ENCODE peak calls at places on chromosome 17, in ten cellular contexts. One of them, this sample, is unnamed.
A peak's percentile ranks its signal among the peaks of the same experiment; 100 is the strongest.

GRCh38 chr17:969767-970387 is 9.7 kb downstream of the NXN start:
- DNase-seq in vagina: no peak
- DNase-seq in testis: no peak
- DNase-seq in Peyer's patch: no peak
- DNase-seq in suprapubic skin: no peak
- DNase-seq in HCT116: peak; percentile 66
- DNase-seq in uterus: peak; percentile 43
- DNase-seq in sigmoid colon: peak; percentile 89
- DNase-seq in endothelial cell of umbilical vein: no peak
- DNase-seq in heart left ventricle: no peak
- DNase-seq in this sample: no peak

GRCh38 chr17:74008196-74008595 is 195.3 kb upstream of the RPL38 start:
- DNase-seq in vagina: no peak
- DNase-seq in testis: no peak
- DNase-seq in Peyer's patch: no peak
- DNase-seq in suprapubic skin: no peak
- DNase-seq in HCT116: peak; percentile 16
- DNase-seq in uterus: no peak
- DNase-seq in sigmoid colon: no peak
- DNase-seq in endothelial cell of umbilical vein: no peak
- DNase-seq in heart left ventricle: no peak
- DNase-seq in this sample: no peak

GRCh38 chr17:5832886-5833285 is 237.3 kb upstream of the WSCD1 start:
- DNase-seq in vagina: no peak
- DNase-seq in testis: no peak
- DNase-seq in Peyer's patch: no peak
- DNase-seq in suprapubic skin: no peak
- DNase-seq in HCT116: peak; percentile 58
- DNase-seq in uterus: no peak
- DNase-seq in sigmoid colon: no peak
- DNase-seq in endothelial cell of umbilical vein: peak; percentile 87
- DNase-seq in heart left ventricle: no peak
- DNase-seq in this sample: no peak

GRCh38 chr17:79991924-79992656 is 43.6 kb downstream of the TBC1D16 start:
- DNase-seq in vagina: no peak
- DNase-seq in testis: no peak
- DNase-seq in Peyer's patch: peak; percentile 55
- DNase-seq in suprapubic skin: no peak
- DNase-seq in HCT116: no peak
- DNase-seq in uterus: no peak
- DNase-seq in sigmoid colon: no peak
- DNase-seq in endothelial cell of umbilical vein: no peak
- DNase-seq in heart left ventricle: peak; percentile 58
- DNase-seq in this sample: no peak

GRCh38 chr17:18093616-18094408 is 6.1 kb downstream of the DRG2 start:
- DNase-seq in vagina: no peak
- DNase-seq in testis: peak; percentile 57
- DNase-seq in Peyer's patch: no peak
- DNase-seq in suprapubic skin: no peak
- DNase-seq in HCT116: peak; percentile 27
- DNase-seq in uterus: no peak
- DNase-seq in sigmoid colon: no peak
- DNase-seq in endothelial cell of umbilical vein: peak; percentile 50
- DNase-seq in heart left ventricle: peak; percentile 75
- DNase-seq in this sample: peak; percentile 77

GRCh38 chr17:4811471-4811870 is 4.5 kb downstream of the PLD2 start:
- DNase-seq in vagina: no peak
- DNase-seq in testis: no peak
- DNase-seq in Peyer's patch: no peak
- DNase-seq in suprapubic skin: no peak
- DNase-seq in HCT116: no peak
- DNase-seq in uterus: no peak
- DNase-seq in sigmoid colon: no peak
- DNase-seq in endothelial cell of umbilical vein: no peak
- DNase-seq in heart left ventricle: no peak
- DNase-seq in this sample: no peak

GRCh38 chr17:77092025-77092424 is 48.7 kb upstream of the SEC14L1 start:
- DNase-seq in vagina: no peak
- DNase-seq in testis: no peak
- DNase-seq in Peyer's patch: no peak
- DNase-seq in suprapubic skin: no peak
- DNase-seq in HCT116: no peak
- DNase-seq in uterus: no peak
- DNase-seq in sigmoid colon: no peak
- DNase-seq in endothelial cell of umbilical vein: no peak
- DNase-seq in heart left ventricle: no peak
- DNase-seq in this sample: no peak

GRCh38 chr17:57662021-57662420 is 83.1 kb downstream of the CCDC182 start:
- DNase-seq in vagina: no peak
- DNase-seq in testis: no peak
- DNase-seq in Peyer's patch: no peak
- DNase-seq in suprapubic skin: no peak
- DNase-seq in HCT116: no peak
- DNase-seq in uterus: no peak
- DNase-seq in sigmoid colon: peak; percentile 11
- DNase-seq in endothelial cell of umbilical vein: no peak
- DNase-seq in heart left ventricle: no peak
- DNase-seq in this sample: no peak

GRCh38 chr17:10699861-10700260 is 2.5 kb downstream of the ADPRM start:
- DNase-seq in vagina: no peak
- DNase-seq in testis: no peak
- DNase-seq in Peyer's patch: no peak
- DNase-seq in suprapubic skin: no peak
- DNase-seq in HCT116: no peak
- DNase-seq in uterus: no peak
- DNase-seq in sigmoid colon: no peak
- DNase-seq in endothelial cell of umbilical vein: no peak
- DNase-seq in heart left ventricle: no peak
- DNase-seq in this sample: no peak

GRCh38 chr17:10698116-10698818 is 873 bp downstream of the ADPRM start:
- DNase-seq in vagina: no peak
- DNase-seq in testis: peak; percentile 42
- DNase-seq in Peyer's patch: no peak
- DNase-seq in suprapubic skin: no peak
- DNase-seq in HCT116: no peak
- DNase-seq in uterus: no peak
- DNase-seq in sigmoid colon: no peak
- DNase-seq in endothelial cell of umbilical vein: no peak
- DNase-seq in heart left ventricle: no peak
- DNase-seq in this sample: peak; percentile 54

GRCh38 chr17:10697092-10698081 is at the start of the genes ADPRM and SCO1:
- DNase-seq in vagina: peak; percentile 93
- DNase-seq in testis: peak; percentile 97
- DNase-seq in Peyer's patch: peak; percentile 94
- DNase-seq in suprapubic skin: peak; percentile 95
- DNase-seq in HCT116: peak; percentile 80
- DNase-seq in uterus: peak; percentile 93
- DNase-seq in sigmoid colon: peak; percentile 96
- DNase-seq in endothelial cell of umbilical vein: peak; percentile 93
- DNase-seq in heart left ventricle: peak; percentile 96
- DNase-seq in this sample: peak; percentile 93

GRCh38 chr17:10705727-10706126 is 8.3 kb downstream of the ADPRM start:
- DNase-seq in vagina: no peak
- DNase-seq in testis: no peak
- DNase-seq in Peyer's patch: no peak
- DNase-seq in suprapubic skin: no peak
- DNase-seq in HCT116: no peak
- DNase-seq in uterus: no peak
- DNase-seq in sigmoid colon: no peak
- DNase-seq in endothelial cell of umbilical vein: no peak
- DNase-seq in heart left ventricle: no peak
- DNase-seq in this sample: no peak

DNA sequence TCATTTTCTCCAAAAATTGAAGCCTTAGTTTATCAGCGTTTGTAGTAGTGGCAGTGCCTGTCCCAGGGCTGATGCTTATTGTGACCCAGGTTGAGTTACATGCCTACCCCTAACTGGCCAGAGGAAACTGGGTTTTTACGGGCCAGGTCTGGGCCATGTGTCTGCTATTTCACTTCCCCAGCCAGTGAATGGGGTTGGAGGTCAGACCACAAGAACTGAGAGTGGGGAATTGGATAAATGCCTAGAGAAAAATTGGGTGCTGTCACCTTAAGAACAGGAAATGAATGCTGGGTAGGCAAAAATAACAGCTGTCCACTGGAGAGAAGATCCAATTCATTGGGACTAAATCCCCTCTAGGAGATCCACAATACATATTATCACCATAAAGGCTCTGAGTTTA is 5.2 kb downstream of the ADPRM start:
- DNase-seq in vagina: no peak
- DNase-seq in testis: no peak
- DNase-seq in Peyer's patch: no peak
- DNase-seq in suprapubic skin: no peak
- DNase-seq in HCT116: no peak
- DNase-seq in uterus: no peak
- DNase-seq in sigmoid colon: no peak
- DNase-seq in endothelial cell of umbilical vein: peak; percentile 2
- DNase-seq in heart left ventricle: no peak
- DNase-seq in this sample: no peak
- H3K4me3 ChIP-seq in vagina: no peak overlapping the region
- H3K4me3 ChIP-seq in testis: no peak overlapping the region
- H3K4me3 ChIP-seq in Peyer's patch: no peak overlapping the region
- H3K4me3 ChIP-seq in suprapubic skin: no peak overlapping the region
- H3K4me3 ChIP-seq in HCT116: no peak overlapping the region
- H3K4me3 ChIP-seq in uterus: no peak overlapping the region
- H3K4me3 ChIP-seq in sigmoid colon: no peak overlapping the region
- H3K4me3 ChIP-seq in endothelial cell of umbilical vein: no peak overlapping the region
- H3K4me3 ChIP-seq in heart left ventricle: no peak overlapping the region
- H3K4me3 ChIP-seq in this sample: no peak overlapping the region

DNA sequence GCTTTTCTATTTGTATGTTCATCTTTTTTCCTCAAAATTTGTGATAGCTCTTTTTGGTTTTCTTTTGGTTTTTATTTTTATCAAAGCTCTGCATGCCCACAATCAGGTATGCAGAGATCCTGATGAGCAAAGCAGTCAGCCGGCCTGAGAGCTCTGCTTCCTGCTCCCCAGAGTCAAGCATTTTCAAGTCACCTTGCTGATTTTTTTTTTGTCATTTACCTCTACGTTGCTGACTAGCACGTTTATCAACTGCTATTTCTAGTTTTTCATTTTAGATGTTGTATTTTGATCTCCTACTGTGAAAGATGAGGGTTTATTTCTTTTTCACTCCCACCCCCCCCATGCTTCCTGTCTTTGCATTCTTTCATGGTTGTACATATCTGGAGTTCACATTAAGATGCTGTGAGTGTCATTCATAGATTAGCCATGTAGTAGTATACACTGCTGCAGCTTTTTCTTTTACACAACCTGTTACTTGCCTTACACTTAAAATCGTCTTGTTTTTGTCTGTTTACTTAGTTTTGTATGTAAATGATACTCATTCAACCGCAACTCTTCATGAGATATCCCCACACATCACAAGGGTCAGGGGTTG is 196.2 kb downstream of the LGALS9B start:
- DNase-seq in vagina: no peak
- DNase-seq in testis: no peak
- DNase-seq in Peyer's patch: no peak
- DNase-seq in suprapubic skin: no peak
- DNase-seq in HCT116: no peak
- DNase-seq in uterus: no peak
- DNase-seq in sigmoid colon: no peak
- DNase-seq in endothelial cell of umbilical vein: no peak
- DNase-seq in heart left ventricle: no peak
- DNase-seq in this sample: no peak
- H3K4me1 ChIP-seq in vagina: no peaks in the 10 kb centered on the region
- H3K4me1 ChIP-seq in testis: peaks cover 6% of the 10 kb centered on the region
- H3K4me1 ChIP-seq in Peyer's patch: no peaks in the 10 kb centered on the region
- H3K4me1 ChIP-seq in suprapubic skin: peaks cover 2% of the 10 kb centered on the region
- H3K4me1 ChIP-seq in HCT116: peaks cover 9% of the 10 kb centered on the region
- H3K4me1 ChIP-seq in uterus: no peaks in the 10 kb centered on the region
- H3K4me1 ChIP-seq in sigmoid colon: no peaks in the 10 kb centered on the region
- H3K4me1 ChIP-seq in endothelial cell of umbilical vein: peaks cover 7% of the 10 kb centered on the region
- H3K4me1 ChIP-seq in heart left ventricle: no peaks in the 10 kb centered on the region
- H3K4me1 ChIP-seq in this sample: peaks cover 4% of the 10 kb centered on the region

DNA sequence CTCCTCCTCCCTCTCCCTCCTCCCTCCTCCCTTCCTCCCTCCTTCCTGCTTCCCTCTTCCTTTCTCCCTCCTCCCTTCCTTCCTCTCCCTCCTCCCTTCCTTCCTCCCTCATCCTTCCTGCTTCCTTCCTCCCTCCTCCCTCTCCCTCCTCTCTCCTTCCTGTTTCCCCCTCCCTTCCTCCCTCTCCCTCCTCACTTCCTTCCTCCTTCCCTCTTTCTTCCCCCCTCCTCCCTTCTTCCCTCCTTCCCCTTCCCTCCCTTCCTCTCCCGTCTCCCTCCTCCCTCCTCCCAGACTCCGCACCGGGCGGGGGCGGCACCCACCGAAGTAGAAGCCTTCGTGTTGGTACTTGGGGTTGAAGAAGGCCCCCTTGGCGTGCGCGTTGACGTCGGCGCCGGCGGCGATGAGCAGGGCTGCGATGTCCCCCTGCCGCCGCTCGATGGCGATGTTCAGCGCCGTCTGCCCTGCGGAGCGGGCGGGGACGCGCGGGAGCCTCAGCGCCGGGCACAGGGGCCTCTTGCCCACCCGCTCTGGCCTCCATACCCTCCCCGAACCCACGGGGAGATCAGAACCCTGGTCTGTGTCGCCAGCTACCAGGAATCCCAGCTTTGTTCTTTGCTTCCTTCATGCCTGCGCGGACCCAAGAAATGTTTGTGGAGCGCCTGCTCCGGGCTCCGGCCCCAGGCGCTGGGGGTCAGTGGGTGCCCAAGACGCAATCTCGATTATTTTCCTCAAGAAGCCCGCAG is 22.2 kb downstream of the TRPV3 start:
- DNase-seq in vagina: no peak
- DNase-seq in testis: peak; percentile 80
- DNase-seq in Peyer's patch: peak; percentile 69
- DNase-seq in suprapubic skin: peak; percentile 84
- DNase-seq in HCT116: peak; percentile 76
- DNase-seq in uterus: peak; percentile 74
- DNase-seq in sigmoid colon: no peak
- DNase-seq in endothelial cell of umbilical vein: peak; percentile 27
- DNase-seq in heart left ventricle: peak; percentile 69
- DNase-seq in this sample: peak; percentile 35
- TF ChIP-seq POLR2A in vagina: no peak
- TF ChIP-seq POLR2A in testis: no peak
- TF ChIP-seq POLR2A in Peyer's patch: no peak
- TF ChIP-seq POLR2A in suprapubic skin: no peak
- TF ChIP-seq POLR2A in HCT116: no peak
- TF ChIP-seq POLR2A in uterus: no peak
- TF ChIP-seq POLR2A in sigmoid colon: no peak
- TF ChIP-seq POLR2A in endothelial cell of umbilical vein: no peak
- TF ChIP-seq POLR2A in heart left ventricle: no peak
- TF ChIP-seq POLR2A in this sample: no peak

DNA sequence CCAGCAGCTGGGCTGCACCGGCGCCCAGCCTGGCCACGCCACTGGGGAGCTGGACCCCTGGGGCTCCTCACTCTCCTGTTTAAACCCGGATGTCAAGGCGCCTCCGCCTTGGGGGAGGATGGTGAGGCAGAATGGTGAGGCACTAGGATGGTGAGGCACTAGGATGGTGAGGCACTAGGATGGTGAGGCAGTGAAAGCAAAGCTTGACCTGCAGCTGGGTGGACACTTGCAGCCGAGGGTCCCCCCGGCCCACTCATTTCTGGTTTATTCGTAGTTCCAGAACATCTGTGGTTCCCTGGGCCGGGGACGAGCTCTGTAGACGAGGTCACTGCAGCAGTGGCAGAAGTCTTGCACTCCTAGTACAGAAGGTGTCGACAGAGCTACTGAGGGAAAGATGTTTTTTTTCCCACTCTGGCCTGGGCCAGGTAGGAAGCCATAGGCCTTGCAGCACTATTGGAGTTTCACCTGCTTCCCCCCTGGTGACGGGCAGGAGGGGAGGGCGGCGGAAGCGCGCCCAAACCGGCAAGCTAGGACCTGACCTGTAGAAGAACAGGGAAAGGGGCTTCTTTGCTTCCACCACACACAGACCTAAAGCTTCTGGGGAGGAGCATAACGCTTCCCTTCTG is 1.1 kb upstream of the HNF1B start:
- DNase-seq in vagina: no peak
- DNase-seq in testis: no peak
- DNase-seq in Peyer's patch: peak; percentile 55
- DNase-seq in suprapubic skin: no peak
- DNase-seq in HCT116: no peak
- DNase-seq in uterus: no peak
- DNase-seq in sigmoid colon: no peak
- DNase-seq in endothelial cell of umbilical vein: no peak
- DNase-seq in heart left ventricle: no peak
- DNase-seq in this sample: no peak
- H3K4me3 ChIP-seq in vagina: no peak overlapping the region
- H3K4me3 ChIP-seq in testis: no peak overlapping the region
- H3K4me3 ChIP-seq in Peyer's patch: peak overlapping the region; percentile 61
- H3K4me3 ChIP-seq in suprapubic skin: no peak overlapping the region
- H3K4me3 ChIP-seq in HCT116: no peak overlapping the region
- H3K4me3 ChIP-seq in uterus: no peak overlapping the region
- H3K4me3 ChIP-seq in sigmoid colon: no peak overlapping the region
- H3K4me3 ChIP-seq in endothelial cell of umbilical vein: no peak overlapping the region
- H3K4me3 ChIP-seq in heart left ventricle: no peak overlapping the region
- H3K4me3 ChIP-seq in this sample: no peak overlapping the region

This sample was measured in gastrocnemius medialis.